ENCODE peak calls at places on chromosomes 7 and 10, in eight cellular contexts. T is tibial artery, P is HepG2, W is heart right ventricle, J is OCI-LY7, S is kidney, R is PC-3, B is lower lobe of right lung. K is an unnamed sample.
A peak's percentile ranks its signal among the peaks of the same experiment; 100 is the strongest.

GRCh38 chr7:37912756-37913155 is 3.9 kb downstream of the SFRP4 start:
- DNase-seq in R (no peak), B (no peak), T (no peak), W (no peak), P (no peak), S (no peak), J (no peak), K (no peak)

GRCh38 chr10:102451105-102451969 is at the start of gene C10orf95:
- DNase-seq in T (no peak), P (no peak), S (peak; percentile 84), B (peak; percentile 62), W (no peak), J (no peak), R (peak; percentile 41), K (no peak)

GRCh38 chr7:73526892-73527821 is 5.1 kb upstream of the BAZ1B start:
- DNase-seq in W (no peak), S (no peak), T (no peak), B (no peak), P (no peak), R (no peak), J (peak; percentile 88), K (no peak)

GRCh38 chr7:103547451-103548284 is 101.7 kb upstream of the SLC26A5 start:
- DNase-seq in R (no peak), J (no peak), S (no peak), W (no peak), B (no peak), P (no peak), T (no peak), K (no peak)

GRCh38 chr7:90530263-90530662 is 60.8 kb downstream of the PTTG1IP2 start:
- DNase-seq in R (no peak), T (no peak), P (no peak), J (no peak), B (no peak), W (no peak), S (no peak), K (no peak)

GRCh38 chr10:129655679-129656031 is 188.6 kb downstream of the MGMT start:
- DNase-seq in S (no peak), R (no peak), W (no peak), P (no peak), B (no peak), T (no peak), J (no peak), K (no peak)

GRCh38 chr7:55157347-55158105 is 138.7 kb downstream of the EGFR start:
- DNase-seq in B (no peak), S (no peak), P (no peak), J (no peak), W (peak; percentile 45), R (no peak), T (no peak), K (peak; percentile 49)

GRCh38 chr10:114573330-114574045 is 84.6 kb downstream of the ABLIM1 start:
- DNase-seq in P (no peak), T (no peak), W (no peak), R (no peak), B (no peak), S (no peak), J (no peak), K (no peak)

GRCh38 chr7:117399820-117400422 is 27.4 kb downstream of the ASZ1 start:
- DNase-seq in J (no peak), R (peak; percentile 32), S (no peak), W (no peak), B (no peak), T (no peak), P (no peak), K (no peak)

GRCh38 chr7:93574269-93574645 is 267 bp downstream of the CALCR start:
- DNase-seq in J (no peak), S (peak; percentile 67), W (no peak), R (no peak), T (no peak), B (peak; percentile 35), P (no peak), K (no peak)

GRCh38 chr10:110395350-110396283 is 90.9 kb upstream of the SMNDC1 start:
- DNase-seq in B (no peak), T (no peak), P (peak; percentile 64), J (no peak), S (peak; percentile 75), W (no peak), R (peak; percentile 76), K (no peak)

GRCh38 chr10:119940487-119940886 is 48.0 kb downstream of the SEC23IP start:
- DNase-seq in J (no peak), W (no peak), T (no peak), P (no peak), S (no peak), R (no peak), B (no peak), K (no peak)

GRCh38 chr10:1381339-1381738 is 325.2 kb downstream of the WDR37 start:
- DNase-seq in S (no peak), W (no peak), B (no peak), J (no peak), P (no peak), R (no peak), T (no peak), K (no peak)

GRCh38 chr7:38147005-38147404 is 31.0 kb upstream of the STARD3NL start:
- DNase-seq in B (no peak), W (no peak), R (no peak), P (peak; percentile 9), T (no peak), S (no peak), J (no peak), K (no peak)

GRCh38 chr10:113880236-113880635 is 25.8 kb downstream of the NHLRC2 start:
- DNase-seq in S (no peak), B (no peak), R (peak; percentile 11), W (no peak), T (no peak), J (no peak), P (no peak), K (no peak)

GRCh38 chr10:117552156-117552620 is 9.6 kb downstream of the EMX2 start:
- DNase-seq in S (peak; percentile 89), B (no peak), P (no peak), R (peak; percentile 9), T (no peak), W (no peak), J (no peak), K (no peak)

GRCh38 chr7:121485457-121486243 is 89.5 kb upstream of the FAM3C start:
- DNase-seq in P (no peak), B (no peak), J (no peak), W (peak; percentile 10), R (no peak), S (no peak), T (no peak), K (peak; percentile 25)

GRCh38 chr7:27762062-27762461 is 22.1 kb downstream of the TAX1BP1 start:
- DNase-seq in W (no peak), B (no peak), S (no peak), J (no peak), P (no peak), R (peak; percentile 57), T (no peak), K (no peak)

GRCh38 chr10:11488126-11488525 is 123.3 kb downstream of the USP6NL start:
- DNase-seq in R (no peak), J (no peak), S (no peak), T (no peak), P (no peak), W (no peak), B (no peak), K (no peak)

GRCh38 chr10:133401500-133401899 is 7.5 kb downstream of the MTG1 start:
- DNase-seq in J (no peak), W (no peak), B (no peak), P (no peak), R (no peak), S (peak; percentile 64), T (no peak), K (no peak)

GRCh38 chr10:133401981-133402725 is 8.2 kb downstream of the MTG1 start:
- DNase-seq in R (no peak), B (peak; percentile 42), J (no peak), W (no peak), S (peak; percentile 66), T (no peak), P (no peak), K (no peak)

GRCh38 chr10:133400624-133401424 is 6.9 kb downstream of the MTG1 start:
- DNase-seq in B (no peak), P (no peak), W (no peak), J (no peak), T (no peak), S (peak; percentile 62), R (no peak), K (no peak)

GRCh38 chr10:133405272-133405671 is 11.3 kb downstream of the MTG1 start:
- DNase-seq in W (no peak), T (no peak), S (no peak), P (no peak), R (no peak), J (no peak), B (no peak), K (no peak)

GRCh38 chr10:133403359-133403758 is 9.4 kb downstream of the MTG1 start:
- DNase-seq in P (no peak), R (no peak), S (no peak), J (no peak), T (no peak), B (no peak), W (no peak), K (no peak)
- H3K36me3 ChIP-seq in P (peaks cover 52% of the 10 kb centered on the region), R (peaks cover 21% of the 10 kb centered on the region), S (peaks cover 36% of the 10 kb centered on the region), J (peaks cover 98% of the 10 kb centered on the region), T (peaks cover 89% of the 10 kb centered on the region), B (peaks cover 87% of the 10 kb centered on the region), W (no peaks in the 10 kb centered on the region), K (peaks cover 93% of the 10 kb centered on the region)

GRCh38 chr7:135211179-135211945 is at the start of gene WDR91:
- DNase-seq in S (peak; percentile 99), P (peak; percentile 85), J (peak; percentile 93), T (peak; percentile 93), R (peak; percentile 91), W (peak; percentile 97), B (peak; percentile 96), K (peak; percentile 96)
- TF ChIP-seq CTCF in S (no peak), P (peak; percentile 39), J (peak; percentile 51), T (no peak), R (peak; percentile 28), W (peak; percentile 17), B (no peak), K (no peak)

GRCh38 chr7:130490287-130490686 is 1.6 kb upstream of the MEST start:
- DNase-seq in P (no peak), W (no peak), J (no peak), R (no peak), S (no peak), T (no peak), B (no peak), K (no peak)
- H3K27ac ChIP-seq in P (no peak overlapping the region), W (no peak overlapping the region), J (no peak overlapping the region), R (no peak overlapping the region), S (peak overlapping the region; percentile 48), T (no peak overlapping the region), B (peak overlapping the region; percentile 11), K (no peak overlapping the region)

DNA sequence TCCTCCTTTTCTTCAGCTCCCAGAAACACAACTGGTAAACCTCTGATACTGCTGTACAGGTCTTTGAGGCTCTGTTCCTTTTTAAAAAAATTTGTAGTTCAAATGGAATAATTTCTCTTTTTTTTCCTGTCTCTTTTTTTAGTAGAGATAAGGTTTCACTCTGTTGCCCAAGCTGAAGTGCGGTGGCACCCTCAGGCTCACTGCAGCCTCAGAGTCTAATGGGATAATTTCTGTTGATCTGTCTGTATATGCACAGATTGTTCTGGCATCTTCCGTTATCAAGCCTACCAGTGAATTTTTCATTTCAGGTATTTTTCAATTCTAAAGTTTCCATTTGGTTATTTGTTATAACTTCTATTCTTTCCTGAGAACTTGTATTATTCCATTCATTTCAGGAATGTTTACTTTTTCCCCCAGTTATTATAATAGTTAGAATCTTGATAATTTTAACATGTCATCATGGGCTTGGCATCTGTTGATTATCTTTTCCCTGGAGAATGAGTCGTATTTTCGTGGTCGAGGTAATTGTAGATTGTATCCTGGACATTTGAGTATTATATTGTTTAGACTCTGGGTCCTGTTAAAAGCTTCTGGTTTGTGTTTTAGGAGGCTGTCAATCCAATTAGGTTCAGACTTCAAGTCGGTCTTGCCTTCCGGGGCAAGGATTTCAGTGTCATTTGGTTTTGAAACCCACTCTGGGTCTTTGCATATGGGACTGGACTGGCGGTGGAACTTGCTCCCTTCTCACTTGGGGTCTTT is 24.5 kb downstream of the CRCP start:
- DNase-seq in B (no peak), J (no peak), W (no peak), S (no peak), T (no peak), R (peak; percentile 36), P (no peak), K (no peak)
- H3K36me3 ChIP-seq in B (peaks cover 89% of the 10 kb centered on the region), J (peaks cover 94% of the 10 kb centered on the region), W (no peaks in the 10 kb centered on the region), S (peaks cover 19% of the 10 kb centered on the region), T (peaks cover 64% of the 10 kb centered on the region), R (peaks cover 40% of the 10 kb centered on the region), P (peaks cover 41% of the 10 kb centered on the region), K (peaks cover 40% of the 10 kb centered on the region)